ENCODE peak calls at places on chromosomes 16 and 17, in seven cellular contexts. V is heart right ventricle, J is suprapubic skin, P is upper lobe of right lung, A is ovary, I is hepatocyte, F is heart left ventricle. O is an unnamed sample. For H3K36me3, the result is how much of the 10 kb centered on the place peaks cover.

GRCh38 chr16:2226245-2226793 is 2.9 kb downstream of the E4F1 start:
- DNase-seq in A (no peak), I (no peak), F (no peak), J (no peak), V (no peak), P (no peak), O (no peak)

GRCh38 chr17:70865993-70866804 is 696.9 kb downstream of the KCNJ2 start:
- DNase-seq in F (no peak), V (no peak), P (no peak), A (no peak), I (no peak), J (no peak), O (no peak)

GRCh38 chr17:50768348-50768761 is 1.0 kb upstream of the ANKRD40CL start:
- DNase-seq in F (no peak), V (no peak), P (peak), J (no peak), I (peak), A (peak), O (no peak)

GRCh38 chr17:40175928-40176327 is 1.3 kb upstream of the RAPGEFL1 start:
- DNase-seq in P (no peak), J (no peak), F (no peak), A (no peak), V (no peak), I (no peak), O (no peak)

GRCh38 chr17:17305282-17305801 is 2.2 kb downstream of the NT5M start:
- DNase-seq in J (no peak), F (no peak), I (no peak), A (no peak), P (no peak), V (no peak), O (no peak)

GRCh38 chr16:69217433-69217832 is 30.5 kb downstream of the SNTB2 start:
- DNase-seq in I (peak), F (no peak), J (no peak), A (no peak), V (no peak), P (no peak), O (no peak)

GRCh38 chr16:14121135-14121534 is 50.0 kb downstream of the MRTFB start:
- DNase-seq in J (no peak), A (no peak), P (no peak), I (no peak), V (no peak), F (no peak), O (no peak)

GRCh38 chr17:80475949-80476876 is at the start of gene NPTX1:
- DNase-seq in F (no peak), I (peak), A (peak), P (no peak), J (no peak), V (no peak), O (no peak)

GRCh38 chr17:12047977-12048376 is 27.3 kb downstream of the MAP2K4 start:
- DNase-seq in A (no peak), P (no peak), F (no peak), J (no peak), V (no peak), I (no peak), O (no peak)

GRCh38 chr17:51152766-51153209 is 571 bp upstream of the NME1 start:
- DNase-seq in F (no peak), A (no peak), J (no peak), I (no peak), V (no peak), P (no peak), O (no peak)

GRCh38 chr16:89534147-89534788 is 26.1 kb downstream of the SPG7 start:
- DNase-seq in P (no peak), J (no peak), A (no peak), F (no peak), V (no peak), I (no peak), O (no peak)

GRCh38 chr17:75970011-75970523 is 8.9 kb downstream of the ACOX1 start:
- DNase-seq in A (no peak), F (no peak), P (no peak), V (no peak), I (no peak), J (no peak), O (no peak)

GRCh38 chr17:63962298-63962744 is 10.4 kb downstream of the SCN4A start:
- DNase-seq in P (no peak), V (no peak), I (no peak), F (no peak), A (no peak), J (no peak), O (no peak)

GRCh38 chr17:79089720-79090502 is 15.3 kb downstream of the ENGASE start:
- DNase-seq in J (no peak), V (no peak), P (no peak), A (peak), I (no peak), F (no peak), O (no peak)

GRCh38 chr17:78671607-78672404 is 94.6 kb upstream of the DNAH17 start:
- DNase-seq in F (no peak), J (peak), A (no peak), V (no peak), P (peak), I (no peak), O (no peak)

GRCh38 chr16:66728117-66728787 is 23.2 kb downstream of the DYNC1LI2 start:
- DNase-seq in F (peak), A (no peak), J (no peak), I (peak), V (no peak), P (no peak), O (no peak)

GRCh38 chr17:57350266-57350665 is 93.9 kb downstream of the MSI2 start:
- DNase-seq in J (no peak), F (peak), V (peak), P (no peak), I (no peak), A (no peak), O (no peak)

GRCh38 chr16:2365397-2365796 is 24.9 kb upstream of the ABCA3 start:
- DNase-seq in I (no peak), J (no peak), F (no peak), V (no peak), A (no peak), P (no peak), O (no peak)

GRCh38 chr16:85650864-85651811 is 37.6 kb downstream of the GINS2 start:
- DNase-seq in J (no peak), A (peak), F (peak), P (no peak), V (peak), I (no peak), O (no peak)

GRCh38 chr16:17358350-17358749 is 112.4 kb downstream of the XYLT1 start:
- DNase-seq in P (no peak), I (no peak), J (no peak), F (no peak), A (no peak), V (no peak), O (no peak)

GRCh38 chr17:42414782-42415409 is 8.2 kb downstream of the CAVIN1 start:
- DNase-seq in I (no peak), P (peak), V (no peak), A (no peak), J (no peak), F (peak), O (no peak)

GRCh38 chr16:85649978-85650863 is 37.1 kb downstream of the GSE1 start:
- DNase-seq in J (no peak), F (no peak), I (no peak), P (no peak), V (no peak), A (peak), O (no peak)

GRCh38 chr17:29073045-29073444 is 30.1 kb downstream of the PIPOX start:
- DNase-seq in V (no peak), J (no peak), F (no peak), I (no peak), P (no peak), A (no peak), O (no peak)

GRCh38 chr17:74147966-74148365 is 55.5 kb upstream of the RPL38 start:
- DNase-seq in F (no peak), V (no peak), I (no peak), P (peak), A (no peak), J (peak), O (no peak)

GRCh38 chr16:89164847-89165684 is 6.5 kb upstream of the CDH15 start:
- DNase-seq in I (no peak), J (no peak), F (no peak), A (no peak), P (no peak), V (no peak), O (no peak)

GRCh38 chr17:40321502-40322416 is 12.8 kb downstream of the RARA start:
- DNase-seq in V (peak), A (peak), F (peak), P (peak), J (peak), I (no peak), O (no peak)

GRCh38 chr17:29390856-29391631 is 881 bp downstream of the TAOK1 start:
- DNase-seq in P (no peak), J (no peak), F (no peak), V (no peak), A (no peak), I (peak), O (no peak)

GRCh38 chr17:31156326-31156725 is 61.5 kb downstream of the NF1 start:
- DNase-seq in J (no peak), I (no peak), V (no peak), P (no peak), F (no peak), A (no peak), O (peak)

GRCh38 chr16:57374067-57374534 is 1.8 kb downstream of the CX3CL1 start:
- DNase-seq in V (no peak), A (no peak), I (no peak), J (no peak), F (no peak), P (no peak), O (no peak)

GRCh38 chr17:71919896-71920295 is 200.9 kb upstream of the SOX9 start:
- DNase-seq in A (no peak), J (no peak), V (no peak), P (no peak), F (no peak), I (no peak), O (no peak)

GRCh38 chr17:321386-321941 is 31.1 kb downstream of the RPH3AL start:
- DNase-seq in V (no peak), P (no peak), I (no peak), F (peak), J (no peak), A (no peak), O (no peak)

GRCh38 chr16:87415441-87415840 is 23.3 kb downstream of the MAP1LC3B start:
- DNase-seq in I (no peak), V (no peak), J (no peak), A (no peak), F (no peak), P (no peak), O (no peak)

GRCh38 chr16:2047330-2048115 is at the start of the genes NTHL1 and TSC2:
- DNase-seq in V (peak), A (peak), P (peak), J (peak), I (peak), F (peak), O (peak)

GRCh38 chr16:87347932-87348615 is 30.9 kb upstream of the C16orf95 start:
- DNase-seq in P (no peak), I (no peak), V (peak), A (no peak), J (no peak), F (no peak), O (no peak)

DNA sequence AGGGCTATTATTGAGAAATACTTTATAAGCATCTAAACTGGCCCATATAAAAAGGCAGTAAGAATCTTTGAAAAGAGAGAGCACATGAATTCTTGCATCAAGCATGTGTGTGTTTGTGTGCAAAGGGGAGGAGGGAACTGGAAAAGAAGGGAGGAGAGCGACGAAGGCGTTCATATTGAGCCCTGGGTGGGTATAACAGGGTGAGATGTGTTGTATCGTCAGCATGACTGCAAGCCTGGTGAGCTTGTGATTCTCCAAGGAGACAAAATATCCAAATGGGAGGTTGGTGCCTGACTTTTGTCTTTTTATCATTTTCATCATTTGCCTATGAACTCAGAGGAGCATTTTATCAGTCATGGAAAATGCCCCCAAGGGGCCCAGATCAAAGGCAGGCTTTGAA is 70.8 kb upstream of the PMFBP1 start:
- DNase-seq in P (no peak), F (no peak), I (no peak), A (no peak), J (no peak), V (no peak), O (no peak)
- H3K36me3 ChIP-seq in P (under half), F (under half), I (under half), A (under half), J (under half), V (under half), O (under half)

DNA sequence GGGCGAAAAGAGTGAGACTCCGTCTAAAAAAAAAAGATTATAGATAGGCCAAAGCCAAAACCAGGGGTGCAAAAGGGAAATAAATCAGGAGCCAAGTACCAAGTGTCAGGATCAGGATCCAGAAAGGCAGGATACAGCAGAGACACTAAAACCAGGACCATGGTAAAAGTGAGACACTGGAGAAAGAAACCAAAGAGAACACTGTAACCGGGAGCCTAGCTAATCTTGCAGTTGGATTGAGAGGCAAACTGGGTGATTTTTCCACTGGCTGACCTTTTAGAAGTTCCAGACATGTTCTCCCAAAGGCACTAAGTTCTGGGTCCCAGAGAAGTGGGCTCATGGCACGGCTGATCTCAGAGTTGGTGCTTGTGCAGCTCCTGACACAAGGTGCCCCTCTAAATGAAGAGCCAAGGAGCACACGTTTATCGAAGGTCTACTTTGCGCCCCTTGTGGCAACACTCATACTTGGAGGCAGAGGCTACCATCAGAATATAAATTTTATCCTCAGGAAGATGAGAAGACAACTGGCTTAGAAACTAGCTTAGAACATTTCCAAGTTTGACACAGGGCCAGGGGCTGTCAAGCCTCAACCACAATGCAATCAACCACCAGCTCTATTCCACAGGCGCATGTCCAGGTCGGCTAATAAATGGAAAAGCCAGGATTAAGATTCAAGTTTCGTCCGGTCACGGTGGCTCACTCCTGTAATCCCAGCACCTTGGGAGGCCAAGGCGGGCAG is 27.5 kb upstream of the HELZ start:
- DNase-seq in P (no peak), V (no peak), I (no peak), J (no peak), F (no peak), A (no peak), O (no peak)
- TF ChIP-seq CTCF in P (peak), V (no peak), I (peak), J (no peak), F (no peak), A (no peak), O (peak)

DNA sequence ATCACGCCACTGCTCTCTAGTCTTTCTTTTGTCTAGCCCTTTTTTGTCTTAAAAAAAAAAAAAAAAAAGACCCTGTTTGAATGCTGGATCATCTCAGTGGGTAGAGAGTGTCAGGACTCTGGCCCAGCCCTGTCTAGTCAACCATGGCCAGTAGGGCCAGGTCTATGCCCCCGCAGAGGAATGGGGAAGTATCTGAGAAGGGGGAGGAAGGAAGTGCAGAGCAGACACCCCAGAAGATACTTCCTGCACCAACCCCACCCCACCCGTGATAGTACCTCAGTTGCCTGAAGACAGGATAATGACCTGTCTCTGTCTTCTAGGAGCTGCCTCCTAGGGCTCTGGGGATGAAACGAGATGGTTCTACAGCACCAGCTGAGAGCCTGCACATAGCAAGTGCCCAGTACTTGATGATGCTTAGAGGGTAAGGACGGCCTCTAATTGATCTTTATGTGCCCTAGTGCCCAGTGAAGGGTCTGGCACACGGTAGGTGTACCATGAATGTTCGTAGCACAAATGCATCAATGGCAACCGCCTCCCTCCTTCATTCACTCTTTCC is 55.4 kb downstream of the ABAT start:
- DNase-seq in J (no peak), F (no peak), V (no peak), I (no peak), A (no peak), P (no peak), O (no peak)
- H3K36me3 ChIP-seq in J (under half), F (under half), V (under half), I (under half), A (under half), P (under half), O (under half)

GRCh38 chr17:46874906-46875305 is 23.5 kb downstream of the WNT9B start:
- DNase-seq in A (no peak), V (no peak), J (no peak), I (no peak), F (no peak), P (no peak), O (no peak)

GRCh38 chr17:46872421-46872820 is 21.0 kb downstream of the WNT9B start:
- DNase-seq in J (no peak), F (no peak), V (no peak), A (no peak), P (no peak), I (no peak), O (no peak)

GRCh38 chr17:46875849-46876352 is 24.5 kb downstream of the WNT9B start:
- DNase-seq in P (no peak), F (no peak), V (no peak), I (no peak), A (no peak), J (no peak), O (no peak)

GRCh38 chr17:46876353-46876887 is 25.0 kb downstream of the WNT9B start:
- DNase-seq in P (no peak), F (no peak), V (no peak), I (peak), A (no peak), J (no peak), O (no peak)

DNA sequence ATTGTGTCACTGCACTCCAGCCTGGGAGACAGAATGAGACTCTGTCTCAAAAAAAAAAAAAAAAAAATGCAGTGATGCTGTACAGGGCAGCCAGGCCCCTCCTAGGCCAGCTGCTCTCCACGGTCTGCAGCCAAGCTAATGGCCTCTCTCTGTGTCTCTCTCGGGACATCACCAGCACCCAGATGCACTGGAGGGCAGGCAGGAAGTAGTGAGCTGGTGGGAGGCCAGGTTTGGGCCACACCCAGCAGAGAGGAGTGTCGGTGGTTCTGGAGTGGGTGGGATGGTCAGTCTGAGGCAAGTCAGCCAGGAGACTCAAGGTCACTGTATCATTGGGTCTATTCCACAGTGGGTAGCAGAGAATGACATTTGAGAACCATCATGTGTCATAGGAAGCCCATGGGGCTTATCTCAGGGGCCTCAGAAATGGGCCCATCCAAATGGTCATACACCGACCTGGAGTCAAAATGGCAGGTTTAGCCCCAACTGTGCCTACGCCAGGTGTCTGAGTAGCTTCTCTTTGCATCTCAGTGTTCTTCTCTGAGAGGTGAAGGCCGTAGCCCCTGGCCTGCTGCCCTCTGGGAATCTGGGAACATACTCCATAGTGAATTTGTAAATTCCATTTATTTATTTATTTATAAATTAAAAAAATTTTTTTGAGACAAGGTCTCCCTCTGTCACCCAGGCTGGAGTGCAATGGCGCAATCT is 22.7 kb downstream of the WNT9B start:
- DNase-seq in P (no peak), V (no peak), F (no peak), A (no peak), J (no peak), I (no peak), O (no peak)
- TF ChIP-seq CTCF in P (no peak), V (no peak), F (no peak), A (no peak), J (no peak), I (no peak), O (no peak)

DNA sequence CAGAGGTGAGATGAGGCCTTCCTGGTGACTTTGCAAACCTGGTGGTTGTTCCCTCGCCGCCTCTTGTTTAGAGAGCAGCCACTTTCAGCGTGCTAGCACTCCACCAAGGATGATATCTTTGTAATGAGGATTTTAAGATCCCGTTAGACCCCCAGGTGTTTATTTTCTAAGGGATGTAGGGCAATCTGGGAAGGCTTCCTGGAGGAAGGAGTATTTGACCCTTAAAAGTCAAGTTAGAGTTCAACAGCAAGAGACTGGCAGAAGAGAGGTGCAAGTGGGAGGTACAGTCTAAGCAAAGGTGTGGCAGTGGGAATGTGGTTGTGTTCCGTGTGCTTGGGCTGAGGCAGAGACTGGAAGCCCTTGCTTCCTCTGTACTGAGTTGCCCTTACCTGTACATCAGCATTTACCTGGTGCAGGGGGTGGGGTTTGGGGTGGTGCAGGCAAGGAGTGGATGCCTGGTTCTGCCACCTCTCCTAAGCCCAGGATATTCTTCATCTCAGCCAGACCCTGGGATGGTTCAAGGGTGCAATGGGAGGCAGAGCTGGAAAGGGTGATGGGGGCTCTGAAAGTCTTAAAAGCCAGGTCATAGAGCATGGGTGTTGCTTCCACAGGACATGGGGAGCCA is 83.6 kb downstream of the SDR42E1 start:
- DNase-seq in F (no peak), A (no peak), V (no peak), I (no peak), J (peak), P (no peak), O (no peak)
- H3K36me3 ChIP-seq in F (under half), A (under half), V (under half), I (under half), J (under half), P (under half), O (under half)

O was measured in BJ.